ENCODE peak calls at places on chromosomes 2 and 18, in seven cellular contexts. C, M, Z, I, B, T and D are unnamed samples.

GRCh38 chr2:190043441-190043840 is 19.1 kb downstream of the MSTN start:
- DNase-seq in Z (no peak), T (no peak), M (no peak), B (no peak), C (no peak), I (no peak), D (no peak)

GRCh38 chr2:97742381-97742847 is 29.0 kb downstream of the ZAP70 start:
- DNase-seq in Z (no peak), T (peak), C (peak), M (no peak), B (no peak), I (peak), D (no peak)

GRCh38 chr2:112156152-112156986 is 18.2 kb downstream of the FBLN7 start:
- DNase-seq in M (no peak), T (no peak), Z (no peak), C (no peak), B (no peak), I (no peak), D (peak)

GRCh38 chr2:171319164-171319810 is 114.5 kb downstream of the METTL8 start:
- DNase-seq in T (no peak), M (no peak), I (no peak), C (peak), B (no peak), Z (no peak), D (peak)

GRCh38 chr2:150389487-150389886 is 98.0 kb downstream of the RND3 start:
- DNase-seq in Z (no peak), M (no peak), I (no peak), B (no peak), T (no peak), C (no peak), D (no peak)

GRCh38 chr2:109247812-109248211 is 118.8 kb downstream of the SH3RF3 start:
- DNase-seq in C (no peak), M (no peak), I (no peak), B (no peak), Z (no peak), T (no peak), D (no peak)

GRCh38 chr2:66555511-66556324 is 120.8 kb downstream of the MEIS1 start:
- DNase-seq in T (no peak), Z (no peak), I (no peak), B (no peak), C (no peak), M (no peak), D (no peak)

GRCh38 chr2:24352664-24353063 is 7.7 kb downstream of the ITSN2 start:
- DNase-seq in Z (no peak), C (no peak), B (no peak), I (no peak), M (no peak), T (no peak), D (no peak)

GRCh38 chr2:173370198-173370597 is 15.5 kb downstream of the CDCA7 start:
- DNase-seq in Z (no peak), T (no peak), B (no peak), I (no peak), M (no peak), C (no peak), D (no peak)

GRCh38 chr2:106267997-106268396 is 73.9 kb upstream of the UXS1 start:
- DNase-seq in C (peak), I (no peak), T (no peak), B (no peak), M (no peak), Z (no peak), D (no peak)

GRCh38 chr2:43097650-43098049 is 128.8 kb downstream of the ZFP36L2 start:
- DNase-seq in T (no peak), B (no peak), I (no peak), Z (no peak), C (no peak), M (no peak), D (no peak)

GRCh38 chr18:40121001-40121400 is 1834.0 kb upstream of the PIK3C3 start:
- DNase-seq in T (no peak), Z (no peak), I (no peak), M (no peak), C (no peak), B (no peak), D (no peak)

GRCh38 chr2:198762456-198762855 is 695.3 kb downstream of the SATB2 start:
- DNase-seq in I (no peak), T (no peak), M (no peak), C (no peak), B (no peak), Z (no peak), D (no peak)

GRCh38 chr18:26405190-26405781 is 143.1 kb downstream of the KCTD1 start:
- DNase-seq in M (peak), B (peak), C (no peak), Z (peak), I (no peak), T (peak), D (peak)

GRCh38 chr2:52976132-52976949 is 791.3 kb upstream of the CHAC2 start:
- DNase-seq in M (peak), B (no peak), I (no peak), Z (peak), C (no peak), T (peak), D (peak)

GRCh38 chr18:69935319-69936190 is 12.1 kb downstream of the CD226 start:
- DNase-seq in M (peak), B (peak), Z (no peak), T (no peak), C (peak), I (no peak), D (no peak)

GRCh38 chr18:74652392-74652988 is 54.8 kb downstream of the ZNF407 start:
- DNase-seq in B (no peak), T (peak), Z (peak), I (no peak), M (no peak), C (no peak), D (peak)

GRCh38 chr2:241375300-241375699 is 19.2 kb downstream of the FARP2 start:
- DNase-seq in C (no peak), T (peak), B (no peak), Z (no peak), I (no peak), M (no peak), D (no peak)

GRCh38 chr2:20570249-20570648 is 80.6 kb downstream of the HS1BP3 start:
- DNase-seq in C (no peak), M (no peak), I (peak), B (no peak), Z (no peak), T (no peak), D (no peak)
- H3K27ac ChIP-seq in C (no peak), M (no peak), I (no peak), B (no peak), Z (no peak), T (no peak), D (no peak)

DNA sequence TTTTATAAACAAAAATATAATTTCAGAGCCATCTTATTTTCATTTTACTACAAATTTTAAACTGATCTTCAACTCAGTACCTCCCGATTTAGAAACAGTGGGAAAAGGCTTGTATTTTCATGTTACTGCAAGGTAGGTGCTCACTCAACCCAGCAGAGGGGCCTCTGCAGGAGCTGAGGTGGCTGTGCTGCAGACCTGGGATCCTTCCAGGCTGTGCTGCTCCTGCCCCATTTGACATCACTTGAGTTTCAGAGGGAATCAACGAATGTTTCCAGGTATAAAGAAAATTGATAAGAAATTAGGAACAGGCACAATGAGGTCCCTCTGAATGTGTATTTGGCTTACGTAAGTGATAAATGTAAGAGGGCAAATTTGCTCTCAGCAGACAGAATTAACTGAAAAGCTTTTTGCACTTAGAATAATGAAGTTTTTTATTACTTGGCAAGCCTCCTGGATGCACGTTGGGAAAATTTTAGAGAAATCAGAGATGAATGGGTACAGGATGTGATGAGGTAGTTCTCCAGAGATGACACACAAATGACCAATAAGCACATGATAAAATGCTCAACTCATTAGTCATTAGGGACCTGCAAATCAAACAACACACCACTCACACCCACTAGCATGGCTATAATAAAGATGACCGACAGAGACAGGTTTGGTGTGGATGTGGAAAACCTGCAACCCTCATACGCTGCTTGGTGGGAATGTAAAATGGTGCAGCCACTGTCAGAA is 114.0 kb downstream of the NOL10 start:
- DNase-seq in T (peak), I (no peak), B (no peak), Z (no peak), M (no peak), C (no peak), D (peak)
- H3K27ac ChIP-seq in T (peak), I (peak), B (no peak), Z (no peak), M (no peak), C (no peak), D (peak)

DNA sequence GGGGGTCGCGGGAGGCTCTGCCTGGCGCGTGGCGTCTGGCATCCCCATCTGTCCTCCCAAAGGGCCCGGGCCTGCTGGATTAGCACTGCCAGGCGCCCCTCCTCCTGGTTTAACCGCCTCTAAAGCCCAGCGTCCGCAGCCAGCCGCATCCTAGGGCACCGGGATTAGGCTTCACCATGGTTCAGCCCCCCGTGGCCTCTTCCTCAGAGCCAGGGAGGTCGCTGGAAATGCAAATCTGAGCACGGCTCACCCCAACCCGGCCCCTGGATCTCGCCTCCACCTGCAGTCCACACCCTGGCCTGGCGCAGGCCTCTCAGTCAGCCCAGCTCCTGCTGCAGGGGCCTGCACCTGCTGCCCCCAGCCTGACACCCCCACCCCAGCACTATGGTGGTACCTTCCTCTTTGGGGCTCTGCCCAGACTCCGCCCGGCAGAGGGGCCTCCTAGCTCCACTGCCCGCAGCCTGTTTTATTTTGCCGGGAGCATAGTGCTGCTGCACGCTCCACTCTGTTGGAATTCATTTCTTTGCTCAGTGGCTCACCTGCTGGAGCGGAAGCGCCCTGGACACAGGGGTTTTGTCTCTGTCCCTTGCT is 13.2 kb downstream of the PRELID3A start:
- DNase-seq in B (no peak), Z (no peak), C (no peak), M (no peak), T (no peak), I (no peak), D (no peak)
- H3K27ac ChIP-seq in B (no peak), Z (no peak), C (no peak), M (no peak), T (no peak), I (no peak), D (no peak)

DNA sequence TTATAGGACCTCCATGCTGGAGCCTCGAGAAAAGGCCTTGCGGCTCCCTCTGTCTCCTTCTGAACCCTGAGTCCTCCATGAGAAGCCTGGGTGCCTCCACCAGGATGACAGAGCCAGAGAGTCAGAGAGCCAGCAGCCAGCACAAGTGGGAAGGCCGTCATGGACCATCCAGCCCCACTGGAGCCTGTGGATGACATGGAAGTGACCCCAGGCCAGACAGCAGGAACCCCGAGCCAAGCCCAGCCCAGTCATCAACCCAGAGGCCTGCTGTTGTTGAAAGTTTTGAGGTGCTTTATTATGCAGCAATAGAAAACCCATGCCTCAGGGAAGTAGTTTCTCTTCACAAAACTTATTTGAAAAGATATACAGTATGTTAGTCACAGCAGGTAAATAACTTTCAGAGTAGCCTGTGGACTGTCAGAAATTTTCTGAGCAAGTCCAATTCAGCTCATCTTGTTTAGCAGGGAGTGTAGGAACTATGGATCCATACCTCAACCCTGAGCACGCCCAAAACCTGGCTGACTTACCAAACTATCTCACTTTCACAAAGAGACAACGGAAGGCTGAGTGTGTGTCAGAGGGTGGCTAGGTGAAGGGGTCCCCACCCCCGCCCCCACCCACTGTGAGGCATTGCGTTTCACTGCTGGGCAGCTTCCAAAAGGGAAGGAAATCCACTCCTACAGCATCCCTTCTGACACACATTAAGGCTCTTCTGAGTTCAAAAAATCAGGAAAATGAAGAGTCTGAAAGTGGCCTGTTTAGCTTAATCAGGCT is 79.9 kb upstream of the NDUFV2 start:
- DNase-seq in M (peak), I (no peak), T (peak), C (no peak), B (no peak), Z (no peak), D (no peak)
- H3K27ac ChIP-seq in M (no peak), I (no peak), T (peak), C (peak), B (no peak), Z (no peak), D (no peak)

DNA sequence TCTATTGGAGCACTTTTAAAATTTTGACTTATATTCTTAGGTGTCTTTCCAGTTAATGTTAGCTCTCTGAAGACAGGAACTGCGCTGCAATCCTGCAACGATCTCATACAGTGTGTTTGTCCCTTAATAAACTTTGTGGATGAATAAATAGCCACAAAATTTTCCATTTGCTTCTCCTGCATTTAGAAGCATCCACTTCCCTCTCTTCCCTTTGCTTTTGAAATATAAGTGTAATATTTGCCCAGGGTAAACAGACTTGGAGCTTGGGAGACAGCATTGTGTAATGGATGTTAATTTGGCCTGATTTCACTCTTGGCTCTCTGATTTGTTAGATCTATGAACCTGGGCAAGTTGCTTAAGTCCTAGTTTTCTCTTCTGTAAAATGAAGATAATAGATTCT is 58.2 kb upstream of the CD28 start:
- DNase-seq in C (no peak), Z (no peak), I (no peak), M (no peak), B (no peak), T (peak), D (no peak)
- H3K27ac ChIP-seq in C (no peak), Z (no peak), I (no peak), M (no peak), B (no peak), T (no peak), D (no peak)

DNA sequence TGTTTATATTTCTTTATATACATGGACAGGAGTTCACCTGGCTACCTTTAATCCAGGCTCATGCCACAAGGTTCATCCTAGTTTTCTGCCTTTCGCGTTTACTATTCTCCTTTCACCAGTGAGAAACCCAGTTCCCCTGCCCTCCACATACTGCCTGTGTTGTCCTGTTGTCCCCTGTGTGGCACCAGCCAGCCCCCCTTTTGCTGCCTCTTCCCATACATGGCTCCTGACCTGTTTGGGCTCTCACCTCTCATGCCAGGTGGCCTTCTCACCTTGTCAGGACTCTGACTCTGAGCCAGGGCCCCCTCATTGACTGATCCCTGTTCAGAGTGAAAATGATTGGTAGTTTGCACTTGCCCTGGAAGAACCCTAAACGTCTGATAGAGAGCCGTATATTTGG is 13.6 kb downstream of the ASB1 start:
- DNase-seq in M (no peak), Z (no peak), B (no peak), T (no peak), C (no peak), I (no peak), D (no peak)
- H3K27ac ChIP-seq in M (no peak), Z (no peak), B (no peak), T (peak), C (no peak), I (peak), D (peak)